ENCODE peak calls at places on chromosomes 4 and X, in six cellular contexts. H is GM18507; A is NCI-H524; F is naive thymus-derived CD4-positive, alpha-beta T cell; N is non-pigmented ciliary epithelial cell; Z is AG10803. B is an unnamed sample.

GRCh38 chr4:128649575-128650205 is 159.8 kb upstream of the JADE1 start:
- DNase-seq in H (no peak), A (no peak), F (no peak), N (peak), Z (peak), B (no peak)

GRCh38 chr4:109078724-109079123 is 223.7 kb downstream of the COL25A1 start:
- DNase-seq in H (no peak), A (no peak), F (no peak), N (peak), Z (peak), B (no peak)

GRCh38 chr4:20194079-20195013 is 57.4 kb upstream of the SLIT2 start:
- DNase-seq in H (no peak), A (no peak), F (no peak), N (peak), Z (peak), B (no peak)

GRCh38 chrX:72180539-72180938 is 1.0 kb upstream of the PIN4 start:
- DNase-seq in H (no peak), A (no peak), F (no peak), N (no peak), Z (no peak), B (no peak)

GRCh38 chr4:78510108-78510507 is 41.5 kb upstream of the ANXA3 start:
- DNase-seq in H (no peak), A (no peak), F (no peak), N (no peak), Z (no peak), B (no peak)

GRCh38 chr4:24164797-24165196 is 274.9 kb upstream of the PPARGC1A start:
- DNase-seq in H (no peak), A (no peak), F (no peak), N (no peak), Z (no peak), B (no peak)

GRCh38 chrX:108261541-108262218 is 170.1 kb downstream of the ATG4A start:
- DNase-seq in H (no peak), A (no peak), F (no peak), N (peak), Z (no peak), B (no peak)

GRCh38 chrX:131595120-131595519 is 51.2 kb downstream of the OR13H1 start:
- DNase-seq in H (no peak), A (no peak), F (no peak), N (no peak), Z (no peak), B (no peak)

GRCh38 chr4:55758081-55758480 is 61.5 kb upstream of the EXOC1L start:
- DNase-seq in H (no peak), A (no peak), F (no peak), N (no peak), Z (peak), B (no peak)

GRCh38 chrX:47380268-47380667 is 9.9 kb downstream of the ZNF157 start:
- DNase-seq in H (no peak), A (no peak), F (peak), N (no peak), Z (peak), B (no peak)

GRCh38 chr4:150867148-150867547 is 147.9 kb downstream of the LRBA start:
- DNase-seq in H (peak), A (peak), F (peak), N (peak), Z (peak), B (no peak)

GRCh38 chr4:85548116-85548515 is 73.2 kb downstream of the ARHGAP24 start:
- DNase-seq in H (no peak), A (no peak), F (no peak), N (no peak), Z (no peak), B (no peak)

GRCh38 chrX:43822015-43822414 is 60.2 kb downstream of the MAOB start:
- DNase-seq in H (no peak), A (no peak), F (no peak), N (no peak), Z (no peak), B (no peak)

GRCh38 chrX:96700625-96701024 is 16.0 kb downstream of the DIAPH2 start:
- DNase-seq in H (no peak), A (no peak), F (no peak), N (no peak), Z (no peak), B (no peak)

GRCh38 chr4:37780444-37781133 is 45.9 kb upstream of the PGM2 start:
- DNase-seq in H (no peak), A (no peak), F (peak), N (no peak), Z (peak), B (no peak)

GRCh38 chrX:50814701-50815476 is 895 bp upstream of the SHROOM4 start:
- DNase-seq in H (no peak), A (no peak), F (no peak), N (no peak), Z (peak), B (no peak)

GRCh38 chr4:32025840-32026459 is 1305.8 kb downstream of the PCDH7 start:
- DNase-seq in H (no peak), A (no peak), F (no peak), N (no peak), Z (peak), B (no peak)

GRCh38 chrX:51955200-51955599 is 61.8 kb downstream of the MAGED1 start:
- DNase-seq in H (no peak), A (no peak), F (no peak), N (no peak), Z (no peak), B (no peak)

GRCh38 chr4:52865305-52865704 is 3.2 kb downstream of the RASL11B start:
- DNase-seq in H (no peak), A (no peak), F (no peak), N (no peak), Z (no peak), B (no peak)

GRCh38 chr4:53326535-53326934 is 39.3 kb downstream of the SCFD2 start:
- DNase-seq in H (no peak), A (no peak), F (no peak), N (no peak), Z (no peak), B (no peak)

GRCh38 chrX:46637937-46638336 is 64.4 kb downstream of the CHST7 start:
- DNase-seq in H (no peak), A (no peak), F (no peak), N (no peak), Z (no peak), B (no peak)

GRCh38 chrX:74438771-74439170 is 17.5 kb downstream of the SLC16A2 start:
- DNase-seq in H (no peak), A (no peak), F (no peak), N (no peak), Z (no peak), B (no peak)

GRCh38 chr4:148051403-148051802 is 319.5 kb downstream of the ARHGAP10 start:
- DNase-seq in H (no peak), A (no peak), F (no peak), N (no peak), Z (no peak), B (no peak)

GRCh38 chr4:973431-974397 is at the start of gene DGKQ:
- DNase-seq in H (peak), A (no peak), F (peak), N (no peak), Z (peak), B (peak)

GRCh38 chrX:25976683-25977310 is 161.3 kb upstream of the MAGEB18 start:
- DNase-seq in H (no peak), A (peak), F (no peak), N (no peak), Z (no peak), B (peak)

GRCh38 chr4:26268246-26268645 is 52.6 kb upstream of the RBPJ start:
- DNase-seq in H (no peak), A (no peak), F (no peak), N (no peak), Z (no peak), B (no peak)

GRCh38 chr4:156970501-156971167 is 965 bp downstream of the PDGFC start:
- DNase-seq in H (no peak), A (no peak), F (no peak), N (no peak), Z (peak), B (peak)

GRCh38 chrX:109827772-109828171 is 94.7 kb upstream of the ACSL4 start:
- DNase-seq in H (no peak), A (no peak), F (no peak), N (no peak), Z (no peak), B (no peak)

GRCh38 chr4:13966241-13967195 is 339.0 kb upstream of the BOD1L1 start:
- DNase-seq in H (no peak), A (no peak), F (no peak), N (peak), Z (peak), B (no peak)

GRCh38 chr4:63717384-63717783 is 691.9 kb downstream of the TECRL start:
- DNase-seq in H (no peak), A (no peak), F (no peak), N (no peak), Z (no peak), B (no peak)

GRCh38 chr4:159142254-159142653 is 39.4 kb downstream of the RAPGEF2 start:
- DNase-seq in H (no peak), A (peak), F (no peak), N (no peak), Z (peak), B (no peak)

GRCh38 chr4:158722291-158722916 is 792 bp downstream of the PPID start:
- DNase-seq in H (no peak), A (no peak), F (no peak), N (no peak), Z (peak), B (no peak)

GRCh38 chr4:183588169-183588675 is 70.8 kb downstream of the RWDD4 start:
- DNase-seq in H (no peak), A (no peak), F (no peak), N (no peak), Z (peak), B (no peak)